ENCODE peak calls at places on chromosomes 12 and 14, in four cellular contexts. B is CD8-positive, alpha-beta memory T cell; E is adipocyte; M is amniotic epithelial cell. A is an unnamed sample.

GRCh38 chr12:64825143-64826011 is 930 bp downstream of the TBC1D30 start:
- DNase-seq in B (no peak), E (no peak), M (no peak), A (no peak)

GRCh38 chr12:59149995-59150642 is 229.8 kb upstream of the LRIG3 start:
- DNase-seq in E (peak; percentile 92), B (no peak), M (peak; percentile 84), A (peak; percentile 16)

GRCh38 chr12:94879542-94879941 is 124.0 kb downstream of the NDUFA12 start:
- DNase-seq in B (no peak), E (peak; percentile 35), M (peak; percentile 19), A (no peak)

GRCh38 chr12:46459881-46460545 is 87.4 kb upstream of the SLC38A2 start:
- DNase-seq in B (no peak), M (no peak), E (no peak), A (no peak)

GRCh38 chr12:75658826-75659823 is 147.7 kb upstream of the KRR1 start:
- DNase-seq in E (peak; percentile 63), M (peak; percentile 83), B (no peak), A (no peak)

GRCh38 chr12:106994579-106995220 is 7.8 kb upstream of the MTERF2 start:
- DNase-seq in B (no peak), E (peak; percentile 79), M (peak; percentile 76), A (no peak)

GRCh38 chr12:40827923-40828592 is 135.8 kb downstream of the CNTN1 start:
- DNase-seq in E (no peak), B (no peak), M (no peak), A (no peak)

GRCh38 chr14:52338282-52338681 is 24.2 kb downstream of the PTGER2 start:
- DNase-seq in B (no peak), M (peak; percentile 88), E (peak; percentile 50), A (no peak)

GRCh38 chr12:65630555-65630954 is 193.7 kb upstream of the HMGA2 start:
- DNase-seq in M (no peak), E (no peak), B (no peak), A (no peak)

GRCh38 chr12:84738481-84738972 is 174.1 kb downstream of the SLC6A15 start:
- DNase-seq in M (peak; percentile 98), B (no peak), E (peak; percentile 83), A (no peak)

GRCh38 chr14:100850841-100851585 is 25.1 kb downstream of the MEG3 start:
- DNase-seq in M (no peak), E (peak; percentile 48), B (peak; percentile 64), A (no peak)

GRCh38 chr14:61145903-61146411 is 135.2 kb downstream of the TMEM30B start:
- DNase-seq in M (no peak), B (no peak), E (peak; percentile 78), A (no peak)

GRCh38 chr12:124588689-124589318 is 21.4 kb upstream of the NCOR2 start:
- DNase-seq in M (peak; percentile 70), E (peak; percentile 80), B (no peak), A (no peak)

GRCh38 chr12:103820881-103821489 is 20.0 kb downstream of the NT5DC3 start:
- DNase-seq in B (no peak), M (no peak), E (no peak), A (no peak)

GRCh38 chr12:54983536-54984102 is 943 bp downstream of the TESPA1 start:
- DNase-seq in M (no peak), B (no peak), E (no peak), A (no peak)

GRCh38 chr12:92933606-92934005 is 4.5 kb upstream of the EEA1 start:
- DNase-seq in M (no peak), E (no peak), B (no peak), A (no peak)

GRCh38 chr12:62802981-62803380 is 132.0 kb downstream of the PPM1H start:
- DNase-seq in B (no peak), M (peak; percentile 20), E (peak; percentile 53), A (no peak)

GRCh38 chr14:41609704-41610183 is 3.1 kb downstream of the LRFN5 start:
- DNase-seq in B (no peak), E (peak; percentile 73), M (no peak), A (no peak)

GRCh38 chr12:132124766-132125425 is 19.2 kb downstream of the DDX51 start:
- DNase-seq in E (no peak), B (no peak), M (no peak), A (no peak)

GRCh38 chr14:96391293-96392118 is 422 bp upstream of the AK7 start:
- DNase-seq in B (peak; percentile 99), M (peak; percentile 90), E (peak; percentile 98), A (peak; percentile 51)

GRCh38 chr12:15670756-15671155 is 118.4 kb downstream of the EPS8 start:
- DNase-seq in M (no peak), E (no peak), B (no peak), A (no peak)

GRCh38 chr14:104657563-104658324 is 31.7 kb upstream of the INF2 start:
- DNase-seq in B (no peak), M (no peak), E (no peak), A (no peak)

GRCh38 chr12:99649551-99649950 is 2.0 kb downstream of the GARIN6 start:
- DNase-seq in E (no peak), B (no peak), M (no peak), A (no peak)

GRCh38 chr12:89138048-89138852 is 214.1 kb downstream of the DUSP6 start:
- DNase-seq in E (no peak), B (no peak), M (no peak), A (no peak)

GRCh38 chr12:116459921-116460666 is 99.1 kb upstream of the MAP1LC3B2 start:
- DNase-seq in M (no peak), B (no peak), E (no peak), A (no peak)

GRCh38 chr12:80943345-80943744 is 5.6 kb upstream of the LIN7A start:
- DNase-seq in E (no peak), B (no peak), M (no peak), A (no peak)

GRCh38 chr12:130856088-130856487 is 15.8 kb upstream of the RAN start:
- DNase-seq in E (no peak), B (no peak), M (no peak), A (no peak)

GRCh38 chr14:70884595-70885342 is 22.5 kb upstream of the PCNX1 start:
- DNase-seq in M (no peak), B (no peak), E (no peak), A (no peak)

GRCh38 chr14:61282746-61283145 is 1.6 kb upstream of the TMEM30B start:
- DNase-seq in M (no peak), E (no peak), B (no peak), A (no peak)

A was measured in SIG-M5.